ENCODE peak calls at places on chromosomes 6 and 20, in six cellular contexts. V is uterus, N is body of pancreas, D is HCT116, A is adrenal gland, X is esophagus squamous epithelium. O is an unnamed sample. For H3K4me1, the result is how much of the 10 kb centered on the place peaks cover.

GRCh38 chr6:56595490-56596122 is 47.1 kb downstream of the DST start:
- DNase-seq in V (peak), N (peak), D (peak), A (no peak), X (no peak), O (no peak)

GRCh38 chr6:113291751-113292445 is 565.2 kb upstream of the MARCKS start:
- DNase-seq in V (no peak), N (no peak), D (no peak), A (no peak), X (no peak), O (no peak)

GRCh38 chr6:45772886-45773285 is 242.8 kb downstream of the CLIC5 start:
- DNase-seq in V (no peak), N (no peak), D (no peak), A (no peak), X (no peak), O (no peak)

GRCh38 chr20:23245553-23246128 is 105.0 kb upstream of the NXT1 start:
- DNase-seq in V (no peak), N (peak), D (no peak), A (peak), X (no peak), O (peak)

GRCh38 chr6:93088675-93089575 is 330.4 kb downstream of the EPHA7 start:
- DNase-seq in V (no peak), N (no peak), D (no peak), A (no peak), X (no peak), O (no peak)

GRCh38 chr6:157325069-157325805 is 1.9 kb upstream of the TMEM242 start:
- DNase-seq in V (no peak), N (no peak), D (no peak), A (no peak), X (no peak), O (no peak)

GRCh38 chr6:110799181-110799580 is 16.1 kb downstream of the CDK19 start:
- DNase-seq in V (no peak), N (no peak), D (no peak), A (no peak), X (no peak), O (no peak)

GRCh38 chr6:116842374-116842947 is 13.6 kb upstream of the GPRC6A start:
- DNase-seq in V (no peak), N (no peak), D (no peak), A (no peak), X (no peak), O (no peak)

GRCh38 chr6:108492131-108492766 is 68.5 kb upstream of the FOXO3 start:
- DNase-seq in V (no peak), N (no peak), D (peak), A (peak), X (no peak), O (no peak)

GRCh38 chr6:53802582-53802981 is 7.8 kb downstream of the LRRC1 start:
- DNase-seq in V (no peak), N (no peak), D (no peak), A (no peak), X (no peak), O (no peak)

GRCh38 chr6:170199716-170200115 is 91.2 kb downstream of the DLL1 start:
- DNase-seq in V (no peak), N (no peak), D (no peak), A (no peak), X (no peak), O (no peak)

GRCh38 chr6:37056439-37057127 is 51.1 kb downstream of the FGD2 start:
- DNase-seq in V (no peak), N (no peak), D (peak), A (no peak), X (no peak), O (no peak)

GRCh38 chr6:14322841-14323240 is 205.3 kb downstream of the CD83 start:
- DNase-seq in V (no peak), N (no peak), D (no peak), A (no peak), X (no peak), O (no peak)

GRCh38 chr20:23362392-23363256 is 642 bp downstream of the GZF1 start:
- DNase-seq in V (peak), N (peak), D (no peak), A (peak), X (no peak), O (no peak)

GRCh38 chr20:60210779-60211617 is 252.8 kb downstream of the CDH26 start:
- DNase-seq in V (no peak), N (peak), D (peak), A (peak), X (no peak), O (peak)

GRCh38 chr20:38658879-38659612 is 57.4 kb downstream of the ARHGAP40 start:
- DNase-seq in V (no peak), N (peak), D (peak), A (no peak), X (no peak), O (no peak)

GRCh38 chr6:11785449-11785951 is 6.9 kb upstream of the ADTRP start:
- DNase-seq in V (no peak), N (peak), D (no peak), A (no peak), X (no peak), O (no peak)

GRCh38 chr6:165552248-165552736 is 110.7 kb downstream of the PDE10A start:
- DNase-seq in V (no peak), N (peak), D (no peak), A (no peak), X (no peak), O (no peak)

GRCh38 chr6:5151955-5152401 is 66.8 kb downstream of the PPP1R3G start:
- DNase-seq in V (no peak), N (no peak), D (no peak), A (no peak), X (no peak), O (no peak)

GRCh38 chr6:36912583-36912982 is 26.8 kb downstream of the C6orf89 start:
- DNase-seq in V (no peak), N (no peak), D (no peak), A (no peak), X (no peak), O (no peak)

GRCh38 chr6:52570291-52570700 is 6.6 kb downstream of the TRAM2 start:
- DNase-seq in V (peak), N (no peak), D (no peak), A (no peak), X (no peak), O (no peak)

GRCh38 chr6:52566201-52566600 is 10.7 kb downstream of the TRAM2 start:
- DNase-seq in V (no peak), N (no peak), D (no peak), A (no peak), X (no peak), O (no peak)

GRCh38 chr6:52564856-52565255 is 12.0 kb downstream of the TRAM2 start:
- DNase-seq in V (no peak), N (no peak), D (no peak), A (no peak), X (no peak), O (no peak)

GRCh38 chr6:52568320-52568719 is 8.5 kb downstream of the TRAM2 start:
- DNase-seq in V (no peak), N (no peak), D (no peak), A (no peak), X (no peak), O (no peak)

GRCh38 chr6:52566853-52567279 is 10.0 kb downstream of the TRAM2 start:
- DNase-seq in V (no peak), N (no peak), D (no peak), A (peak), X (no peak), O (no peak)
- H3K4me1 ChIP-seq in V (under half), N (under half), D (under half), A (under half), X (under half), O (half or more)

DNA sequence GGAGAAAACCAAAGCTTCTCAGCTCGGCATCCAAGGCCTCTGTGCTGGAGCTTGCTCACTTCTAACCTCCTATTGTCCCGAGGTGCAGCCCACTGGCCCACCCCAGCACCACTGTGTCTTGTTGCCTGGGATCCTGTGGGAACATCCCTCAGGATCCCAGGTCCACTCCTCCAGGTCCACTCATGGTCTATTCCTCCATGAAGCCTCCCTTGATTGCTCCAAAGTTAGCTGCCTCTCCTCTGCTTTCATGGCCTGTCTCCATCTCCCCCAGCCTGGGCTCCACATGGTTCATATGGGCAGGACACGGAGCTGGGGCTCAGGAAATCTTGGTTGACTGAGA is 13.9 kb downstream of the SLA2 start:
- DNase-seq in V (no peak), N (no peak), D (no peak), A (no peak), X (no peak), O (no peak)
- TF ChIP-seq CTCF in V (no peak), N (no peak), D (no peak), A (no peak), X (no peak), O (no peak)

GRCh38 chr6:118649918-118650499 is 1.4 kb downstream of the CEP85L start:
- DNase-seq in V (no peak), N (no peak), D (no peak), A (no peak), X (no peak), O (no peak)

GRCh38 chr6:118651282-118652050 is at the start of gene CEP85L:
- DNase-seq in V (peak), N (peak), D (peak), A (peak), X (peak), O (peak)

GRCh38 chr6:118648866-118649554 is 2.4 kb downstream of the CEP85L start:
- DNase-seq in V (no peak), N (no peak), D (no peak), A (no peak), X (no peak), O (no peak)

GRCh38 chr6:118652051-118652699 is 784 bp upstream of the CEP85L start:
- DNase-seq in V (no peak), N (no peak), D (no peak), A (no peak), X (no peak), O (no peak)

GRCh38 chr6:118650500-118651281 is 700 bp downstream of the CEP85L start:
- DNase-seq in V (peak), N (peak), D (no peak), A (peak), X (no peak), O (peak)
- TF ChIP-seq POLR2A in V (no peak), N (peak), D (no peak), A (no peak), X (no peak), O (no peak)

GRCh38 chr20:57688864-57689263 is 21.0 kb downstream of the PMEPA1 start:
- DNase-seq in V (no peak), N (no peak), D (no peak), A (no peak), X (no peak), O (no peak)
- H3K4me1 ChIP-seq in V (under half), N (half or more), D (under half), A (under half), X (under half), O (half or more)

GRCh38 chr6:72822691-72823090 is 200.8 kb downstream of the KCNQ5 start:
- DNase-seq in V (no peak), N (no peak), D (no peak), A (no peak), X (no peak), O (no peak)
- TF ChIP-seq CTCF in V (no peak), N (no peak), D (no peak), A (no peak), X (no peak), O (no peak)

GRCh38 chr6:31399589-31400466 is 3.6 kb upstream of the MICA start:
- DNase-seq in V (peak), N (peak), D (peak), A (peak), X (peak), O (peak)

GRCh38 chr6:31400467-31401289 is 2.7 kb upstream of the MICA start:
- DNase-seq in V (peak), N (peak), D (peak), A (peak), X (no peak), O (peak)

GRCh38 chr6:31402324-31403282 is 792 bp upstream of the MICA start:
- DNase-seq in V (no peak), N (peak), D (no peak), A (peak), X (no peak), O (no peak)

GRCh38 chr6:31403283-31403989 is at the start of gene MICA:
- DNase-seq in V (peak), N (peak), D (peak), A (peak), X (peak), O (peak)

GRCh38 chr6:31401403-31401802 is 2.0 kb upstream of the MICA start:
- DNase-seq in V (peak), N (peak), D (peak), A (peak), X (no peak), O (no peak)
- TF ChIP-seq POLR2A in V (peak), N (peak), D (no peak), A (peak), X (no peak), O (no peak)

GRCh38 chr6:1027109-1027794 is 284.6 kb upstream of the FOXQ1 start:
- DNase-seq in V (no peak), N (no peak), D (peak), A (no peak), X (no peak), O (no peak)
- H3K4me1 ChIP-seq in V (under half), N (under half), D (under half), A (under half), X (under half), O (under half)

DNA sequence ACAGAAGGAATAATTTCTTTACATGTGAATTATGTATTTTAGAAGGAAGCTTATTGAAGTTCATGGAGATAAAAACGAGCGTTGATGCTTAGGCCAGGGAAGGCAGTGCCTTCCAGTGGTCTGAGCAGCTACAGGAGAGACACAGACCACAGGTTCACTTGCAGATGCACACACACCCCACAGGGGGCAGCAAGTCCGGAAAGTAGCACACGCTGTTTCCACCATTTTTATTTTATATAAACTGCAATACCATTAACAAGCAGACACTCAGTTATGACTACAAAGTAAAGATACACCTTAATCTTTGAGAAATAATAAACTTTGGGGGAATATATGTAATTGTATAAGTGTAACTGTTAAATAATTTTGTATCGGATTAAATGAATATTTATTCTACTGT is 13.5 kb upstream of the DACT2 start:
- DNase-seq in V (no peak), N (peak), D (peak), A (no peak), X (no peak), O (no peak)
- TF ChIP-seq CTCF in V (peak), N (peak), D (peak), A (peak), X (no peak), O (no peak)

O was measured in spleen.